ENCODE peak calls at places on chromosome 3, in five cellular contexts. W, A, U, C and N are unnamed samples.

GRCh38 chr3:132008841-132009638 is 25.8 kb downstream of the CPNE4 start:
- DNase-seq in W (no peak), A (no peak), U (no peak), C (no peak), N (no peak)

GRCh38 chr3:58801541-58801940 is 135.0 kb upstream of the FAM3D start:
- DNase-seq in W (no peak), A (no peak), U (peak), C (no peak), N (no peak)

GRCh38 chr3:20849975-20850374 is 664.0 kb upstream of the SGO1 start:
- DNase-seq in W (no peak), A (no peak), U (no peak), C (no peak), N (no peak)

GRCh38 chr3:38542401-38543298 is 46.5 kb downstream of the EXOG start:
- DNase-seq in W (no peak), A (no peak), U (peak), C (no peak), N (no peak)

GRCh38 chr3:47266709-47267489 is 15.7 kb downstream of the KIF9 start:
- DNase-seq in W (peak), A (no peak), U (peak), C (peak), N (peak)

GRCh38 chr3:195573611-195574496 is 9.9 kb downstream of the APOD start:
- DNase-seq in W (no peak), A (no peak), U (no peak), C (no peak), N (no peak)

GRCh38 chr3:11290743-11291680 is 18.8 kb downstream of the ATG7 start:
- DNase-seq in W (no peak), A (no peak), U (no peak), C (peak), N (no peak)

GRCh38 chr3:72238341-72238740 is 453.4 kb upstream of the PROK2 start:
- DNase-seq in W (no peak), A (no peak), U (no peak), C (no peak), N (no peak)

GRCh38 chr3:14216257-14217048 is 37.8 kb downstream of the LSM3 start:
- DNase-seq in W (no peak), A (peak), U (peak), C (no peak), N (peak)

GRCh38 chr3:184663756-184664155 is 48.1 kb downstream of the MAGEF1 start:
- DNase-seq in W (no peak), A (no peak), U (no peak), C (no peak), N (no peak)

GRCh38 chr3:41519746-41520145 is 320.4 kb downstream of the CTNNB1 start:
- DNase-seq in W (no peak), A (no peak), U (no peak), C (no peak), N (no peak)

GRCh38 chr3:141828487-141829284 is 47.8 kb upstream of the ATP1B3 start:
- DNase-seq in W (no peak), A (no peak), U (no peak), C (no peak), N (no peak)

GRCh38 chr3:43582876-43583275 is 38.9 kb downstream of the ANO10 start:
- DNase-seq in W (no peak), A (no peak), U (no peak), C (no peak), N (no peak)

GRCh38 chr3:123104550-123104949 is 37.7 kb downstream of the PDIA5 start:
- DNase-seq in W (no peak), A (no peak), U (peak), C (no peak), N (no peak)

DNA sequence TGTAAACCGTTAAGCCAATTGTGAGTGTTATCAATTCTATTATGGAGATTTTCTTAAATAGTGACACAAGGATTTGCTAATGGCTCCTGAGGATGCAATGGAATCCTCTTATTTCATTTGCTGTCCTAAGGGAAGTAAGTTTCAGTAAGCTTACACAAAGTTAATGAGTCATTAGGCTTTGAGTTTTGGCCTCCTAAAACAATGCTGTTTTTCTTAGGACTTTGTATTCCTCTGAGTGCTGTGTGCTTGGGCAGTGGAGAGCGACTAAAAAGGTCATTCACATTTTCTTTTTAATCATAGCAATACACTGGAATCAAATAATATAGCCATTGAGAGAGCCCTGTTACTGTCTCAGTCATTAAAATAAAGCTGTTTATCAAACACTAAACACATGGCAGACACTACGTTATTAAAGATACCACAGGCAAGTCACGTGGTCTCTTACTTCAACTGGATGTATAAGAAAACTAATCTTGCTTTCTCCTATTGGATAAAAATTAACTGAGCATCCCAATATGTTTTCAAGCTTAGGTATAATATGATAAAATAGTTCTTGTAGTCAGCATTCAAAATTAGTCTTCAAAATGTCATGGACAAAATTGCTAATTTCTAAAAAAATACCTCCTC is 290.8 kb downstream of the NLGN1 start:
- DNase-seq in W (no peak), A (no peak), U (no peak), C (no peak), N (no peak)
- TF ChIP-seq FOXM1 in W (no peak), A (no peak), U (no peak), C (no peak), N (no peak)

DNA sequence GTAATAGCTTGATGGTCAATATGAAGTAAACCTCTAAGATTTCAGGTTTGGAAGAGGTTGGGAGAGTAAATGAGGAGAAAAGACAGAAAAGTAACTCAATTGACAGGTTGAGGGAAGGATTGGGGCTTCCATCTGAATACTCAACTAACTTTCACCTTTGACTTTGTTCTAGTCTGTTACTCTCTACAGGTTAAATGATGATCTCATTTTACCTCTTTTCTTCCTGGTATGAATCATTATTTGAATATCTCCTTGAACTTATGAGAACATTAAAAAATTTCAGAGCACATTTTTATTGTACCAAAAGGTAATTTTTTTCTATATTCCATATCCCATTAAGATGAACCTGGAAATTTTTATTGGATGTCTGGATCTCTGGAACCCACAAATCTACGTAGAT is 87.9 kb upstream of the KCNH8 start:
- DNase-seq in W (no peak), A (no peak), U (no peak), C (no peak), N (no peak)
- TF ChIP-seq FOXM1 in W (no peak), A (no peak), U (no peak), C (no peak), N (no peak)

GRCh38 chr3:15876669-15877068 is 78.9 kb upstream of the ANKRD28 start:
- DNase-seq in W (no peak), A (no peak), U (no peak), C (no peak), N (no peak)
- TF ChIP-seq FOXM1 in W (no peak), A (no peak), U (no peak), C (no peak), N (no peak)

DNA sequence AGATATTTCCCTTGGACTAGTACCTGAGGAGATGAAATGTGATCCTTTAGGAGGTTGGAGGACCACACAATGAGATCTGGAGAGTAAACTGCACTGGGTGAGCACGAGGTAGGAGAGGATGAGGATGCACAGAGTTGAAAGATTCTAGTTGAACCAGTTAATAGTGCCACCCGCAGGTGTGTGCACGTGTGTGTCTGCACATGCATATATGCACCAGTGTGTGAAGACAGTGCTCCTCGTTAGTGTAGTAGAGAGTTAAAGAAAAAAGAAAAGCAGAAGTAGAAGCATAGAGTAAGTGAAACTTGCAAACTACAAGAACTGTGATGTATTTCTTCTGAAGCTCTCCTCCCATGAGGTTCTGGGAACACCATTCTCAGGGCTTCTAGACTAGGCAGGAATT is 8.4 kb downstream of the MED12L start:
- DNase-seq in W (no peak), A (no peak), U (no peak), C (no peak), N (no peak)
- TF ChIP-seq FOXM1 in W (no peak), A (no peak), U (no peak), C (no peak), N (no peak)

GRCh38 chr3:62007036-62007435 is 366.3 kb downstream of the FEZF2 start:
- DNase-seq in W (no peak), A (no peak), U (no peak), C (no peak), N (no peak)
- TF ChIP-seq FOXM1 in W (no peak), A (no peak), U (no peak), C (no peak), N (no peak)

GRCh38 chr3:5136619-5137429 is 14.7 kb downstream of the ARL8B start:
- DNase-seq in W (no peak), A (peak), U (peak), C (peak), N (peak)
- TF ChIP-seq FOXM1 in W (no peak), A (no peak), U (no peak), C (no peak), N (no peak)

GRCh38 chr3:125351814-125352456 is 23.2 kb downstream of the ZNF148 start:
- DNase-seq in W (no peak), A (no peak), U (no peak), C (no peak), N (no peak)
- TF ChIP-seq FOXM1 in W (no peak), A (no peak), U (no peak), C (no peak), N (no peak)

GRCh38 chr3:77500711-77501110 is 460.8 kb downstream of the ROBO2 start:
- DNase-seq in W (no peak), A (no peak), U (no peak), C (no peak), N (no peak)
- TF ChIP-seq FOXM1 in W (no peak), A (no peak), U (no peak), C (no peak), N (no peak)

DNA sequence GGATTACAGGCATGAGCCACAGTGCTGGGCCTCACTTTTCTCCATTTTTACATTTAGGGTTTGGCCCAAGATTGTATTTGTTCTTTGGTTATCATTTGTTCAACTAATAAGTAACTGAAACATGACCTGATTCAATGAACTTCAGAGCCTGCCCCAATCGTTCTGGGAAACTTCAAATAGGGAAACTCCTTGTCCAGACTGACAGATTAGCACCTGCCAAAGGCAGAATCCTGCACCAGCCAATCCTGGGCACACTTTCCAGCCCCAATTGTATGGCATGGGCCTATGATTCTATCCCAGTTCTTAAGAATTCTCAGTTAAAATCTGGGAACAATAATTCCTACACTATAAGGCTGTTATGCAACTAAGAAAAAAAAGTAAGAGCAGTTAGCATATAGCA is 18.3 kb upstream of the RAB43 start:
- DNase-seq in W (no peak), A (no peak), U (no peak), C (no peak), N (no peak)
- TF ChIP-seq FOXM1 in W (no peak), A (no peak), U (no peak), C (no peak), N (no peak)

DNA sequence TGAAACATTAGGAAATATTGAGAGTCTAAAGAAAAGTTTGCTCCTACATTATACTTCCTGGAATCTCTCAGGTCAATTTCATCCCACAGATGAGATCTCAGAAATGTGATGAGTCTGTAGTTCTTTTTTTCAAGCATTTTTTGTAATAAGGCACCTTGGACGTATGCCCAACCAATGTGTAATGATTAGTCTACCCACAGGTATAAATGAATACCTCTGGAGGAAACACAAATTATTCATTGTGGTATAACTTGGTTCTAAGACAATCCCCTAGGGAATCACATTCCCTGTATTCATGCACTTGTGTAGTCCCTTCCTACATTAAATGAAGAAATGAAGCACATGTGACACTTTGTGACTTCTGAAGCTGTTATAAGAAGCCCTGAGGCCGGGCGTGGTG is 596.2 kb upstream of the UBE2E2 start:
- DNase-seq in W (no peak), A (no peak), U (no peak), C (no peak), N (no peak)
- TF ChIP-seq FOXM1 in W (no peak), A (no peak), U (no peak), C (no peak), N (no peak)